ENCODE peak calls at places on chromosomes 6 and 20, in six cellular contexts. M is neural progenitor cell, B is gastrocnemius medialis, P is PC-3, E is Caco-2, J is BE2C. Q is an unnamed sample.

GRCh38 chr6:138397128-138397814 is 6.8 kb upstream of the HEBP2 start:
- DNase-seq in M (no peak), B (no peak), E (no peak), P (no peak), J (no peak), Q (no peak)

GRCh38 chr6:30129818-30130679 is 5.9 kb upstream of the TRIM40 start:
- DNase-seq in E (peak; percentile 65), J (no peak), B (no peak), P (peak; percentile 22), M (no peak), Q (no peak)

GRCh38 chr6:142030115-142030619 is 102.6 kb upstream of the GJE1 start:
- DNase-seq in P (no peak), J (no peak), E (no peak), B (no peak), M (peak; percentile 78), Q (peak; percentile 54)

GRCh38 chr6:89977808-89978748 is 83.8 kb downstream of the GJA10 start:
- DNase-seq in P (no peak), J (peak; percentile 65), M (no peak), E (no peak), B (peak; percentile 56), Q (no peak)

GRCh38 chr6:93562566-93562965 is 143.2 kb upstream of the EPHA7 start:
- DNase-seq in E (no peak), J (no peak), P (peak; percentile 9), M (no peak), B (no peak), Q (no peak)

GRCh38 chr20:48196006-48196405 is 410.7 kb upstream of the SULF2 start:
- DNase-seq in P (no peak), B (no peak), J (no peak), E (no peak), M (no peak), Q (no peak)

GRCh38 chr6:169850154-169850553 is 98.7 kb downstream of the ERMARD start:
- DNase-seq in P (no peak), E (no peak), B (no peak), M (no peak), J (no peak), Q (no peak)

GRCh38 chr6:170290306-170291128 is at the start of gene DLL1:
- DNase-seq in M (peak; percentile 97), B (no peak), J (peak; percentile 45), E (peak; percentile 61), P (peak; percentile 13), Q (peak; percentile 88)

GRCh38 chr6:125747589-125748533 is 1.6 kb upstream of the HEY2 start:
- DNase-seq in P (no peak), E (peak; percentile 42), J (peak; percentile 21), B (peak; percentile 11), M (peak; percentile 69), Q (peak; percentile 84)

GRCh38 chr20:25053207-25054132 is 4.5 kb downstream of the ACSS1 start:
- DNase-seq in B (no peak), J (no peak), E (peak; percentile 5), P (no peak), M (no peak), Q (peak; percentile 12)

GRCh38 chr6:89007209-89008001 is 44.0 kb upstream of the RNGTT start:
- DNase-seq in J (no peak), E (no peak), M (no peak), B (no peak), P (no peak), Q (no peak)

GRCh38 chr6:113496157-113496556 is 361.0 kb upstream of the MARCKS start:
- DNase-seq in J (no peak), M (no peak), P (no peak), E (no peak), B (no peak), Q (no peak)

GRCh38 chr20:51767018-51767866 is 948 bp downstream of the ATP9A start:
- DNase-seq in B (peak; percentile 42), E (peak; percentile 99), J (peak; percentile 52), M (peak; percentile 79), P (peak; percentile 97), Q (peak; percentile 96)

GRCh38 chr6:24900917-24901697 is 34.7 kb downstream of the RIPOR2 start:
- DNase-seq in B (no peak), E (no peak), P (no peak), J (no peak), M (no peak), Q (no peak)

GRCh38 chr6:149964243-149965190 is 774 bp downstream of the ULBP1 start:
- DNase-seq in P (no peak), E (no peak), B (no peak), M (peak; percentile 46), J (no peak), Q (peak; percentile 75)

GRCh38 chr6:36721369-36722140 is 23.9 kb downstream of the RAB44 start:
- DNase-seq in M (no peak), J (peak; percentile 52), B (no peak), E (no peak), P (no peak), Q (no peak)

GRCh38 chr20:15917333-15917732 is 655.9 kb downstream of the KIF16B start:
- DNase-seq in M (no peak), J (no peak), B (no peak), P (peak; percentile 24), E (no peak), Q (no peak)

GRCh38 chr20:62285722-62286121 is 17.1 kb upstream of the ADRM1 start:
- DNase-seq in P (no peak), M (no peak), E (no peak), J (no peak), B (no peak), Q (no peak)

GRCh38 chr6:166024252-166024651 is 143.4 kb downstream of the TBXT start:
- DNase-seq in P (no peak), M (no peak), J (no peak), B (no peak), E (no peak), Q (no peak)

GRCh38 chr6:24004062-24004461 is 122.0 kb upstream of the NRSN1 start:
- DNase-seq in M (no peak), E (no peak), J (no peak), B (no peak), P (peak; percentile 61), Q (no peak)

GRCh38 chr6:44831002-44831610 is 443.6 kb downstream of the CDC5L start:
- DNase-seq in B (no peak), M (peak; percentile 43), E (no peak), J (no peak), P (no peak), Q (no peak)

GRCh38 chr20:59094576-59094975 is 52.0 kb upstream of the PRELID3B start:
- DNase-seq in M (peak; percentile 20), B (no peak), E (no peak), P (no peak), J (no peak), Q (peak; percentile 71)

GRCh38 chr6:151196571-151196970 is 43.2 kb upstream of the AKAP12 start:
- DNase-seq in M (no peak), E (no peak), P (no peak), J (no peak), B (peak; percentile 18), Q (peak; percentile 13)

GRCh38 chr20:5482791-5483190 is 166.0 kb upstream of the PROKR2 start:
- DNase-seq in E (no peak), J (no peak), B (no peak), P (no peak), M (no peak), Q (peak; percentile 5)

GRCh38 chr6:158914923-158915322 is 85.1 kb downstream of the RSPH3 start:
- DNase-seq in P (no peak), B (no peak), M (no peak), E (no peak), J (no peak), Q (no peak)
- H3K4me1 ChIP-seq in P (peaks cover 37% of the 10 kb centered on the region), B (no peaks in the 10 kb centered on the region), M (peaks cover 24% of the 10 kb centered on the region), E (peaks cover 18% of the 10 kb centered on the region), J (no peaks in the 10 kb centered on the region), Q (no peaks in the 10 kb centered on the region)

GRCh38 chr6:40536442-40536841 is 50.7 kb downstream of the LRFN2 start:
- DNase-seq in P (peak; percentile 4), M (peak; percentile 53), J (peak; percentile 33), B (no peak), E (no peak), Q (peak; percentile 91)
- TF ChIP-seq CTCF in P (peak; percentile 17), M (peak; percentile 45), J (peak; percentile 45), B (no peak), E (peak; percentile 33), Q (peak; percentile 82)

DNA sequence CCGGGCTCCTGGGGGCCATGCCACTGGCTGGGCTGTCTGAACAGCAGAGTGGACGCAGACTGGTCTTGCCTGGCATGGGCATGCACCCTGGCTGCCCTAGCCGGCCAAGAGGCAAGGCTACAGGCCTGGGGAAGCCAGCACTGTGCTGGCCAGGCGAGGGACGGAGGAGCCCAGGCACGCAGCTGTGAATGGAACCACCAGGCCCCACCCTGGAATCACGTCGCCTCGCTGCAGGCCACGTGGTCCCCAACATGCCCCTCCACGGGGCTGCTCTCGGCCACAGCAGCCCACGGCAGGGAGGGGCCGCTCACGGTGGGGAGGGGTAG is 4.0 kb downstream of the UCKL1 start:
- DNase-seq in M (no peak), E (no peak), P (no peak), J (no peak), B (no peak), Q (no peak)
- H3K4me1 ChIP-seq in M (peaks cover 19% of the 10 kb centered on the region), E (peaks cover 18% of the 10 kb centered on the region), P (peaks cover 36% of the 10 kb centered on the region), J (peaks cover 21% of the 10 kb centered on the region), B (peaks cover 71% of the 10 kb centered on the region), Q (peaks cover 7% of the 10 kb centered on the region)

DNA sequence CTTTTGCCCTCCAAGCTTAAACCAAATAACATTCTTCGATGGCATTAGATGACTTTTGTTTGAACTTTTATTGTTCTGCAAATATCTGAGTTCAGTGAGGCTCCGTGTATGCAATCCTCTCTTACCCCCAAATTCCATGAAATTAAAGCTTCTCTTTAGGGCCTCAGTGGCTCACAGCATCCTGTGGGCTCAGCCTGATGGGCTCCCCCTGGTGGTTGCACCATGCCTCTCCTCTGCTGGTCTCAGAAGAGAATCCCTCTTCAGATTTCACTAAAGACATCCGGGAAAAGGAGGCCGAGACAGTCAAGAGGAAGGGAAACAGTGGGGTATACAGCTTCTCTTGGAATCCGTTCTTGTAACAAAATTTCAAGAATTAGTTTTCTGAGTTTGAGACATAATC is 331.6 kb upstream of the NT5E start:
- DNase-seq in M (no peak), B (no peak), J (no peak), P (no peak), E (no peak), Q (peak; percentile 56)
- TF ChIP-seq CTCF in M (peak; percentile 58), B (no peak), J (peak; percentile 33), P (peak; percentile 30), E (no peak), Q (peak; percentile 68)

DNA sequence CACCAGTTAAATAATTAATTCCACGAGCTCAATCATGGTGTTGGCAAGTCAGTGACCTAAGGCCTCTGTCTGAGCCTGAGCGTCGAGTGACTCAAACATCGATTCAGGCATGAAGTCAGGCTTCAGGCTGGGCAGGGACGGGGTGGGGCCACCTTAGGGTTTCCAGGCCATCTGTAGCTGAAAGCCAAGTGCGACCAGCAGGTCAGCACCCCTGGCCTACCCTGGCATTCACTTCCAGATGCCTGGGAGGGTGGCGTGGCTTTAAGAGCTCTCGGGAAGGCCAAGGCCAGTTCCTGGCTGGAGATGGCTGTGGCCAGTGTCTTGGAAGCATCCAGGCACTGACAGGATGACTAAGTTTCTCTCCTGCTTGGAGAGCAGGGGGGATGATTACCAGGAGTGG is 113.4 kb downstream of the DACT2 start:
- DNase-seq in M (no peak), P (no peak), J (no peak), E (no peak), B (no peak), Q (peak; percentile 29)
- H3K4me1 ChIP-seq in M (peaks cover 22% of the 10 kb centered on the region), P (no peaks in the 10 kb centered on the region), J (no peaks in the 10 kb centered on the region), E (no peaks in the 10 kb centered on the region), B (no peaks in the 10 kb centered on the region), Q (peaks cover under 1% of the 10 kb centered on the region)